ENCODE peak calls at places on chromosomes 12 and 14, in ten cellular contexts. V, T, N, X, W, F, J, I, Z and A are unnamed samples.

GRCh38 chr12:67161322-67161918 is 107.7 kb upstream of the CAND1 start:
- DNase-seq in V (no peak), J (peak), W (no peak), X (no peak), I (peak), N (no peak), F (peak), T (peak), Z (no peak), A (peak)

GRCh38 chr12:62813031-62813829 is 121.7 kb downstream of the PPM1H start:
- DNase-seq in Z (peak), I (peak), J (peak), F (peak), T (no peak), W (no peak), N (peak), X (no peak), V (peak), A (no peak)

GRCh38 chr12:55068416-55069010 is 48.7 kb downstream of the NEUROD4 start:
- DNase-seq in N (no peak), V (no peak), T (no peak), Z (no peak), W (no peak), X (no peak), J (peak), F (no peak), I (no peak), A (no peak)

GRCh38 chr14:22926316-22926715 is 2.9 kb downstream of the PRMT5 start:
- DNase-seq in J (no peak), F (no peak), N (no peak), T (no peak), W (no peak), Z (no peak), I (peak), X (no peak), V (no peak), A (no peak)

GRCh38 chr12:52224154-52224553 is 8.9 kb upstream of the KRT7 start:
- DNase-seq in I (no peak), J (no peak), V (no peak), X (no peak), T (no peak), Z (no peak), F (no peak), N (no peak), W (no peak), A (no peak)

GRCh38 chr12:22598141-22598762 is 26.7 kb upstream of the ETNK1 start:
- DNase-seq in F (no peak), V (no peak), T (no peak), I (no peak), Z (no peak), X (no peak), W (no peak), N (no peak), J (peak), A (no peak)

GRCh38 chr12:15232959-15233358 is 11.7 kb upstream of the RERG start:
- DNase-seq in Z (no peak), N (no peak), X (no peak), I (no peak), T (no peak), W (no peak), F (no peak), J (no peak), V (no peak), A (no peak)

GRCh38 chr12:101243074-101243473 is 33.0 kb upstream of the SLC5A8 start:
- DNase-seq in T (no peak), F (no peak), I (no peak), N (no peak), X (no peak), W (no peak), V (no peak), J (no peak), Z (no peak), A (no peak)

GRCh38 chr12:92593734-92594402 is 108.9 kb upstream of the PLEKHG7 start:
- DNase-seq in X (no peak), F (peak), W (peak), N (peak), J (peak), Z (peak), V (no peak), I (peak), T (peak), A (peak)

GRCh38 chr12:64459388-64460024 is 7.6 kb downstream of the TBK1 start:
- DNase-seq in W (no peak), I (no peak), V (no peak), N (no peak), X (no peak), T (no peak), J (peak), Z (no peak), F (no peak), A (no peak)

GRCh38 chr12:104687823-104688573 is 231.2 kb downstream of the CHST11 start:
- DNase-seq in T (no peak), N (no peak), W (no peak), Z (no peak), I (no peak), X (no peak), V (no peak), J (peak), F (peak), A (peak)

GRCh38 chr12:45343269-45344051 is 127.6 kb downstream of the ANO6 start:
- DNase-seq in F (no peak), T (no peak), W (no peak), V (peak), I (no peak), N (no peak), J (no peak), Z (no peak), X (no peak), A (no peak)

GRCh38 chr12:28610401-28611114 is 420.3 kb downstream of the CCDC91 start:
- DNase-seq in X (no peak), T (no peak), N (no peak), W (no peak), V (no peak), F (no peak), I (no peak), J (no peak), Z (no peak), A (no peak)

GRCh38 chr14:20278414-20278813 is 27.3 kb downstream of the TTC5 start:
- DNase-seq in N (no peak), X (no peak), T (peak), J (peak), W (no peak), V (peak), Z (no peak), I (no peak), F (no peak), A (no peak)

GRCh38 chr14:68312884-68313725 is 479.8 kb downstream of the ZFP36L1 start:
- DNase-seq in N (peak), X (no peak), V (no peak), Z (no peak), F (no peak), I (no peak), T (no peak), W (no peak), J (peak), A (no peak)

GRCh38 chr12:64400041-64400440 is 4.2 kb upstream of the XPOT start:
- DNase-seq in Z (no peak), N (no peak), F (no peak), J (peak), T (no peak), W (no peak), V (no peak), X (no peak), I (no peak), A (no peak)

GRCh38 chr12:79547735-79548347 is 142.9 kb downstream of the PAWR start:
- DNase-seq in W (no peak), J (peak), X (no peak), V (no peak), F (no peak), I (peak), Z (no peak), T (no peak), N (no peak), A (no peak)

GRCh38 chr14:22752422-22752821 is 14.1 kb upstream of the OXA1L start:
- DNase-seq in I (no peak), W (no peak), N (no peak), Z (no peak), F (no peak), J (no peak), T (no peak), X (no peak), V (no peak), A (no peak)

GRCh38 chr12:31928246-31929139 is 30.7 kb upstream of the RESF1 start:
- DNase-seq in T (no peak), F (no peak), I (peak), W (no peak), N (no peak), X (no peak), J (peak), Z (no peak), V (no peak), A (peak)